ENCODE peak calls at places on chromosomes 7 and 10, in seven cellular contexts. K, Q, X, Z, C, E and G are unnamed samples.
A peak's percentile ranks its signal among the peaks of the same experiment; 100 is the strongest.

GRCh38 chr7:116953727-116954442 is 584 bp downstream of the ST7 start:
- DNase-seq in K (peak; percentile 20), Q (no peak), X (peak; percentile 87), Z (peak; percentile 59), C (peak; percentile 85), E (peak; percentile 81), G (peak; percentile 6)

GRCh38 chr10:128124813-128125403 is 1.3 kb downstream of the MKI67 start:
- DNase-seq in K (no peak), Q (no peak), X (peak; percentile 26), Z (no peak), C (no peak), E (no peak), G (no peak)

GRCh38 chr7:135183478-135183877 is 13.0 kb upstream of the CYREN start:
- DNase-seq in K (no peak), Q (no peak), X (no peak), Z (no peak), C (no peak), E (no peak), G (no peak)

GRCh38 chr7:135177021-135177696 is 6.7 kb upstream of the CYREN start:
- DNase-seq in K (no peak), Q (no peak), X (no peak), Z (no peak), C (no peak), E (no peak), G (no peak)

GRCh38 chr7:22351878-22352277 is 5.1 kb downstream of the RAPGEF5 start:
- DNase-seq in K (no peak), Q (no peak), X (peak; percentile 17), Z (no peak), C (no peak), E (peak; percentile 18), G (no peak)

GRCh38 chr7:32481921-32482320 is 8.3 kb downstream of the LSM5 start:
- DNase-seq in K (no peak), Q (no peak), X (no peak), Z (no peak), C (no peak), E (no peak), G (no peak)

GRCh38 chr7:6106140-6106904 is 75.1 kb downstream of the ANKRD61 start:
- DNase-seq in K (no peak), Q (no peak), X (peak; percentile 53), Z (peak; percentile 32), C (peak; percentile 9), E (no peak), G (no peak)

GRCh38 chr7:79453558-79454324 is at the start of gene MAGI2:
- DNase-seq in K (no peak), Q (no peak), X (peak; percentile 84), Z (peak; percentile 74), C (peak; percentile 95), E (peak; percentile 88), G (no peak)

GRCh38 chr10:96267234-96267705 is 4.1 kb downstream of the BLNK start:
- DNase-seq in K (no peak), Q (no peak), X (no peak), Z (no peak), C (no peak), E (no peak), G (no peak)

GRCh38 chr7:121544726-121545125 is 148.6 kb upstream of the FAM3C start:
- DNase-seq in K (no peak), Q (no peak), X (peak; percentile 91), Z (no peak), C (no peak), E (peak; percentile 78), G (no peak)

GRCh38 chr10:89373916-89374711 is 3.7 kb upstream of the IFIT1B start:
- DNase-seq in K (no peak), Q (no peak), X (peak; percentile 84), Z (peak; percentile 89), C (peak; percentile 80), E (peak; percentile 97), G (no peak)

GRCh38 chr10:8088504-8088903 is 34.0 kb downstream of the GATA3 start:
- DNase-seq in K (peak; percentile 13), Q (no peak), X (no peak), Z (no peak), C (no peak), E (no peak), G (no peak)

GRCh38 chr7:140623995-140624902 is 16.4 kb downstream of the DENND2A start:
- DNase-seq in K (no peak), Q (no peak), X (no peak), Z (no peak), C (no peak), E (no peak), G (no peak)

GRCh38 chr7:5500056-5500776 is 76.6 kb upstream of the TNRC18 start:
- DNase-seq in K (no peak), Q (no peak), X (no peak), Z (no peak), C (no peak), E (no peak), G (no peak)

GRCh38 chr10:18231480-18231879 is 91.3 kb downstream of the CACNB2 start:
- DNase-seq in K (no peak), Q (no peak), X (no peak), Z (no peak), C (no peak), E (no peak), G (no peak)

GRCh38 chr7:159215053-159215452 is 70.4 kb upstream of the VIPR2 start:
- DNase-seq in K (no peak), Q (no peak), X (no peak), Z (no peak), C (no peak), E (no peak), G (no peak)

GRCh38 chr10:116655573-116655972 is 34.8 kb downstream of the PNLIPRP2 start:
- DNase-seq in K (no peak), Q (no peak), X (no peak), Z (no peak), C (no peak), E (no peak), G (no peak)

GRCh38 chr7:41027428-41028115 is 675.3 kb downstream of the INHBA start:
- DNase-seq in K (no peak), Q (no peak), X (peak; percentile 98), Z (no peak), C (no peak), E (peak; percentile 87), G (no peak)

GRCh38 chr7:22499044-22499443 is 944 bp downstream of the STEAP1B start:
- DNase-seq in K (no peak), Q (no peak), X (no peak), Z (no peak), C (no peak), E (no peak), G (no peak)

GRCh38 chr10:35746004-35746403 is 103.9 kb upstream of the FZD8 start:
- DNase-seq in K (no peak), Q (no peak), X (no peak), Z (no peak), C (no peak), E (no peak), G (no peak)

GRCh38 chr10:63068246-63068645 is 64.9 kb upstream of the NRBF2 start:
- DNase-seq in K (no peak), Q (no peak), X (no peak), Z (no peak), C (no peak), E (no peak), G (peak; percentile 3)

GRCh38 chr10:104255244-104255981 is 721 bp downstream of the GSTO1 start:
- DNase-seq in K (no peak), Q (no peak), X (peak; percentile 82), Z (no peak), C (no peak), E (peak; percentile 83), G (no peak)

GRCh38 chr7:35725280-35725680 is 30.3 kb upstream of the HERPUD2 start:
- DNase-seq in K (peak; percentile 41), Q (no peak), X (no peak), Z (peak; percentile 54), C (no peak), E (no peak), G (no peak)

GRCh38 chr7:102883098-102883860 is 29.5 kb upstream of the LRRC17 start:
- DNase-seq in K (no peak), Q (no peak), X (peak; percentile 37), Z (no peak), C (no peak), E (no peak), G (no peak)

GRCh38 chr10:35511649-35512048 is 93.5 kb upstream of the GJD4 start:
- DNase-seq in K (no peak), Q (no peak), X (no peak), Z (no peak), C (no peak), E (no peak), G (no peak)

GRCh38 chr7:155738652-155739537 is 73.4 kb downstream of the SHH start:
- DNase-seq in K (peak; percentile 43), Q (no peak), X (peak; percentile 56), Z (peak; percentile 51), C (peak; percentile 88), E (peak; percentile 68), G (peak; percentile 4)

GRCh38 chr7:41942468-41943097 is 239.7 kb upstream of the INHBA start:
- DNase-seq in K (no peak), Q (no peak), X (peak; percentile 60), Z (peak; percentile 72), C (no peak), E (peak; percentile 36), G (no peak)

GRCh38 chr10:62451606-62451965 is 77.4 kb downstream of the ZNF365 start:
- DNase-seq in K (no peak), Q (no peak), X (no peak), Z (no peak), C (no peak), E (no peak), G (no peak)

GRCh38 chr10:36494386-36494785 is 631.0 kb upstream of the ANKRD30A start:
- DNase-seq in K (no peak), Q (no peak), X (peak; percentile 51), Z (no peak), C (no peak), E (peak; percentile 11), G (no peak)

GRCh38 chr7:28136420-28136819 is 44.2 kb downstream of the JAZF1 start:
- DNase-seq in K (no peak), Q (no peak), X (no peak), Z (no peak), C (no peak), E (no peak), G (no peak)

GRCh38 chr10:76010703-76011102 is 579.3 kb downstream of the LRMDA start:
- DNase-seq in K (no peak), Q (no peak), X (no peak), Z (no peak), C (no peak), E (no peak), G (no peak)

GRCh38 chr7:73966941-73967831 is 60.8 kb upstream of the ELN start:
- DNase-seq in K (no peak), Q (no peak), X (no peak), Z (no peak), C (peak; percentile 66), E (no peak), G (no peak)